ENCODE peak calls at places on chromosomes 6 and 20, in six cellular contexts. F is H1, K is mesendoderm, P is PC-3, H is GM23248, R is trophoblast cell. W is an unnamed sample. For H3K4me1, the result is how much of the 10 kb centered on the place peaks cover.

GRCh38 chr20:32455901-32456701 is 98.0 kb downstream of the ASXL1 start:
- DNase-seq in K (no peak), P (no peak), R (no peak), H (no peak), F (no peak), W (no peak)

GRCh38 chr20:48107560-48107959 is 322.3 kb upstream of the SULF2 start:
- DNase-seq in R (no peak), K (no peak), P (peak), H (no peak), F (no peak), W (peak)

GRCh38 chr6:156517090-156517489 is 260.1 kb upstream of the ARID1B start:
- DNase-seq in P (no peak), F (no peak), R (no peak), K (no peak), H (no peak), W (no peak)

GRCh38 chr6:109383438-109383940 is 1.2 kb upstream of the CD164 start:
- DNase-seq in R (no peak), P (no peak), F (no peak), H (peak), K (peak), W (no peak)

GRCh38 chr6:35935469-35935868 is 14.6 kb upstream of the SRPK1 start:
- DNase-seq in P (no peak), F (no peak), R (no peak), H (no peak), K (no peak), W (no peak)

GRCh38 chr6:17423018-17423417 is 29.6 kb downstream of the CAP2 start:
- DNase-seq in F (no peak), H (no peak), R (no peak), K (peak), P (no peak), W (peak)

GRCh38 chr6:148617522-148617921 is 129.3 kb upstream of the UST start:
- DNase-seq in R (no peak), P (peak), K (no peak), F (no peak), H (peak), W (peak)

GRCh38 chr6:118580585-118581419 is 32.7 kb downstream of the PLN start:
- DNase-seq in H (peak), P (peak), K (peak), R (peak), F (peak), W (peak)

GRCh38 chr6:150231456-150231855 is 88.6 kb downstream of the PPP1R14C start:
- DNase-seq in P (peak), F (no peak), K (no peak), H (peak), R (no peak), W (peak)

GRCh38 chr20:4666001-4666470 is 55.7 kb upstream of the PRND start:
- DNase-seq in K (no peak), F (no peak), P (peak), R (no peak), H (peak), W (peak)

GRCh38 chr6:74074609-74075008 is 378.6 kb downstream of the CD109 start:
- DNase-seq in H (no peak), F (no peak), R (no peak), P (no peak), K (no peak), W (no peak)

GRCh38 chr20:36658300-36658699 is 12.3 kb upstream of the SLA2 start:
- DNase-seq in K (no peak), R (no peak), P (no peak), H (no peak), F (no peak), W (no peak)

GRCh38 chr6:47655719-47656595 is 42.4 kb upstream of the ADGRF4 start:
- DNase-seq in H (peak), R (peak), K (peak), F (peak), P (peak), W (peak)

DNA sequence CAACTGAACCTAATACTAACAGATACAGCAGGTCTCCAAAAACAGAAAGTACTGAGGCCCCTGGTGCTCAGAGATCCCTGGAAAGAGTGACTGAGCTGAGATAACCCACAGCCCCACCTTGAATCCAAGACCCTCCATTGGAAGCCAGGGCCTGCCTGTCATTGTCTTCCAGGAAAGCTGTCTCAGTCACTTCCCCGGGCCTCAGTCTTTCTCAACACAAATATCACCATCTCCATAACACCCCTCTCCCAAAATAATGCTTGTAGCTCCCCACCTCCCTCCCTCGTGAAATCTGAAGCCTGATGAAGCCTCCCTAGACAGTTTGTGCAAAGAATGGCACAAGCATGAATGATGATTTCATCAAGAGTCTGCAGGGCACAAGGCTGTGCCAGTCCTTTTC is 138.2 kb upstream of the LRFN2 start:
- DNase-seq in R (no peak), F (no peak), P (no peak), K (no peak), H (no peak), W (no peak)
- H3K4me2 ChIP-seq in R (no peak), F (no peak), P (no peak), K (no peak), H (no peak), W (no peak)

GRCh38 chr20:22385602-22386299 is 198.6 kb downstream of the FOXA2 start:
- DNase-seq in R (no peak), K (peak), F (no peak), P (peak), H (peak), W (no peak)
- H3K4me1 ChIP-seq in R (under half), K (under half), F (under half), P (half or more), H (under half), W (under half)

GRCh38 chr6:12277401-12277800 is 12.8 kb upstream of the EDN1 start:
- DNase-seq in H (no peak), R (peak), P (no peak), K (no peak), F (no peak), W (no peak)

GRCh38 chr6:12280901-12281300 is 9.3 kb upstream of the EDN1 start:
- DNase-seq in H (no peak), P (no peak), K (no peak), F (no peak), R (peak), W (peak)

GRCh38 chr6:12280458-12280857 is 9.7 kb upstream of the EDN1 start:
- DNase-seq in R (peak), K (no peak), P (peak), H (peak), F (no peak), W (peak)

GRCh38 chr6:12279322-12280098 is 10.7 kb upstream of the EDN1 start:
- DNase-seq in P (no peak), K (no peak), F (no peak), H (peak), R (no peak), W (no peak)

DNA sequence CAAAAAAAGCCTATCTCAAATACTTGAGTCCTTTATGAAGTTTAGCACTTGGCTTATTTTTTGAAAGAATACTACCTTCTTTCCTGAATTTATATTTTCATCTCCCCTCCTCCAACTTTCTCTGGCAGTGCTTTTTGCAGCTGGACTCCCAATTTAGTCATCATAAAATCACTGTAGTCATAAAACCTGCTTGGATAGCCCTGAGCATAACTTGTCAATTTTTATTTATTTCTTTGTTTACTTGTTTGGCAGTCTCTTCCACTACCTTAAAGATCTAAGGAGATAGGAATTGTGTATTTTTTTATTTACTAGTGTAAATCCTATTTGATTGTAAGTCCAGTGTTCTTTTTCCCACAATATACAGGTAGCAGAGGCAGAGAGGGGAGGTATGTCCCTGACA is 11.2 kb upstream of the EDN1 start:
- DNase-seq in F (no peak), P (peak), H (no peak), K (no peak), R (no peak), W (no peak)
- H3K4me2 ChIP-seq in F (no peak), P (peak), H (peak), K (no peak), R (no peak), W (no peak)

GRCh38 chr20:33668087-33668790 is 1.5 kb downstream of the ACTL10 start:
- DNase-seq in K (no peak), F (no peak), R (no peak), H (peak), P (no peak), W (no peak)

GRCh38 chr20:33669224-33669623 is 2.5 kb downstream of the ACTL10 start:
- DNase-seq in P (no peak), R (no peak), K (no peak), F (no peak), H (no peak), W (no peak)

GRCh38 chr20:33669873-33670640 is 3.3 kb downstream of the ACTL10 start:
- DNase-seq in H (no peak), P (no peak), F (no peak), R (no peak), K (no peak), W (no peak)

GRCh38 chr20:33667245-33668086 is 723 bp downstream of the ACTL10 start:
- DNase-seq in R (peak), F (no peak), H (no peak), P (peak), K (peak), W (no peak)

GRCh38 chr20:33668791-33669155 is 2.0 kb downstream of the ACTL10 start:
- DNase-seq in F (no peak), P (no peak), R (no peak), H (no peak), K (no peak), W (no peak)
- H3K4me1 ChIP-seq in F (under half), P (under half), R (under half), H (under half), K (under half), W (under half)

GRCh38 chr20:53550590-53551187 is 43.0 kb downstream of the ZNF217 start:
- DNase-seq in P (no peak), H (no peak), R (peak), K (no peak), F (no peak), W (no peak)

GRCh38 chr20:53547664-53548239 is 45.9 kb downstream of the ZNF217 start:
- DNase-seq in P (peak), H (peak), F (peak), R (peak), K (peak), W (peak)
- H3K4me2 ChIP-seq in P (no peak), H (no peak), F (no peak), R (no peak), K (no peak), W (no peak)

DNA sequence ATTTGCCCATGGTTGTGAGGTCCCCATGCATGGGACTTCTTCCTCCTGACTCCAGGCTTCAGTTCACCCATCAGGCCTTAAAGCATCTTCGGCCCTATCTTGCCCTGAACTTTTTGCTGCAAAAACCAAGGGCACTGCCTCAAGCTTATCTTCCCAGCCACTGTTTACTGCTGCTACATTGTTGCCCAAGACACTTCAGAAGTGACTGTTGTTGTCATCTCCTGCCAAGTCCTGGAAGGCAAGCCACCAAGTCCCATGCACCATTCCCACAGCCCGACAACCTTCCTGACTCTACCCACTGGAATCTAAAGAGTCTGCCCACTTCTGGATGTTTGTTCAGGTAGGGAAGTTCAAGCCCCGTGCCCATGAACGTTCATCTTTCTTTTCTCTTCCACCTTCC is 12.4 kb downstream of the BANF2 start:
- DNase-seq in H (no peak), R (no peak), F (no peak), P (no peak), K (no peak), W (no peak)
- H3K4me1 ChIP-seq in H (under half), R (under half), F (under half), P (under half), K (under half), W (under half)

DNA sequence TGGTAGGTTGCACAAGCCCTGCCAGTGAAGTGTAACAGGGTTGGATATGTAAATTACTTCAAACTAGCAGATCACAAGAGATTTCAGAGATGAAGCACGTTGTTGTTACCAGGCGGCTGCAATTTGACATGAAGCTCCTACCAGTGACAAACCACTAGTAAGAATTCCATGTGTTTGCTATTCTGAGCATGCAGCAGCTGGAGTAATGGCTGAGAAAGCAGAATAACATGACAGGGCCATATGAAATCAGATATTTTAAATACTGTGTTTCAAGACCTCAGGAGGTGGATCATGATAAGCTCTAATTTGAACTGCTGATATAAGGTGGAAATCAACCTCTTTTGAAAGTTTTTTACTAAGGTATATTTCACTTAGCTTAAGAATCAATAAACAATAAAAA is 11.5 kb downstream of the RIN2 start:
- DNase-seq in K (no peak), P (no peak), F (no peak), H (no peak), R (peak), W (no peak)
- H3K4me2 ChIP-seq in K (no peak), P (no peak), F (no peak), H (no peak), R (no peak), W (no peak)

DNA sequence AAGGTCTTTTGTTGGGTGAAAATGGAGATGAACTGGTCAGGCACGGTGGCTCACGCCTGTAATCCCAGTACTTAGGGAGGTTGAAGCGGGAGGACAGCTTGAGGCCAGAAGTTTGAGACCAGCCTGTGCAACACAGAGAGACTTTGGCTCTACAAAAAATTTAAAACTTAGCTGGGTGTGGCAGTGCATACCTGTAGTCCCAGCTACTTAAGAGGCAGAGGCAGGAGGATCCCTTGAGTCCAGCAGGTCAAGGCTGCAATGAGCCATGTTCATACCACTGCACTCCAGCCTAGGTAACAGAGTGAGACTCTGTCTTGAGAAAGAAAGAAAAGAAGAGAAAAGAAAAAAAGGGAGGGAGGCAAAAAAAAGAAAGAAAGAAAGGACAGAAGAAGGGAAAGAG is 90.9 kb upstream of the NFATC2 start:
- DNase-seq in F (no peak), K (no peak), R (no peak), P (peak), H (no peak), W (no peak)
- H3K4me1 ChIP-seq in F (under half), K (under half), R (under half), P (half or more), H (under half), W (under half)

W was measured in astrocyte.